ENCODE peak calls at places on chromosome 3, in five cellular contexts. E, F, S, U and X are unnamed samples. For H3K27me3, the result is how much of the 10 kb centered on the place peaks cover.

GRCh38 chr3:123409443-123410148 is 39.3 kb downstream of the ADCY5 start:
- DNase-seq in E (no peak), F (no peak), S (no peak), U (no peak), X (no peak)

GRCh38 chr3:139476348-139476747 is at the start of gene RBP2:
- DNase-seq in E (no peak), F (no peak), S (no peak), U (no peak), X (no peak)

GRCh38 chr3:97871206-97871605 is 49.4 kb downstream of the CRYBG3 start:
- DNase-seq in E (no peak), F (no peak), S (no peak), U (no peak), X (no peak)

GRCh38 chr3:153210660-153211059 is 48.6 kb downstream of the RAP2B start:
- DNase-seq in E (no peak), F (no peak), S (no peak), U (peak), X (no peak)

GRCh38 chr3:99929409-99930139 is 111.9 kb downstream of the CMSS1 start:
- DNase-seq in E (no peak), F (peak), S (no peak), U (peak), X (no peak)

GRCh38 chr3:102229062-102229655 is 205.7 kb upstream of the ZPLD1 start:
- DNase-seq in E (peak), F (peak), S (peak), U (peak), X (peak)

GRCh38 chr3:27521179-27521871 is 37.1 kb upstream of the SLC4A7 start:
- DNase-seq in E (peak), F (peak), S (no peak), U (peak), X (peak)

GRCh38 chr3:15899438-15899837 is 101.7 kb upstream of the ANKRD28 start:
- DNase-seq in E (no peak), F (no peak), S (no peak), U (peak), X (peak)

GRCh38 chr3:11591401-11592266 is 52.1 kb downstream of the VGLL4 start:
- DNase-seq in E (no peak), F (no peak), S (no peak), U (peak), X (peak)

GRCh38 chr3:73609655-73610054 is 15.1 kb downstream of the PDZRN3 start:
- DNase-seq in E (no peak), F (no peak), S (no peak), U (peak), X (no peak)

GRCh38 chr3:129104051-129104450 is 17.6 kb downstream of the RAB43 start:
- DNase-seq in E (no peak), F (no peak), S (no peak), U (no peak), X (no peak)

GRCh38 chr3:125045965-125046364 is 9.8 kb downstream of the HEG1 start:
- DNase-seq in E (peak), F (no peak), S (no peak), U (peak), X (peak)

GRCh38 chr3:72245183-72245811 is 460.3 kb upstream of the PROK2 start:
- DNase-seq in E (no peak), F (peak), S (no peak), U (no peak), X (no peak)

GRCh38 chr3:23696842-23697241 is 108.9 kb upstream of the UBE2E1 start:
- DNase-seq in E (no peak), F (no peak), S (no peak), U (no peak), X (no peak)

GRCh38 chr3:131361464-131362421 is 19.8 kb upstream of the NUDT16 start:
- DNase-seq in E (no peak), F (peak), S (no peak), U (peak), X (no peak)

GRCh38 chr3:187319699-187320302 is 28.3 kb upstream of the MASP1 start:
- DNase-seq in E (peak), F (peak), S (peak), U (peak), X (peak)
- H3K27me3 ChIP-seq in E (under half), F (under half), S (under half), U (under half), X (under half)

DNA sequence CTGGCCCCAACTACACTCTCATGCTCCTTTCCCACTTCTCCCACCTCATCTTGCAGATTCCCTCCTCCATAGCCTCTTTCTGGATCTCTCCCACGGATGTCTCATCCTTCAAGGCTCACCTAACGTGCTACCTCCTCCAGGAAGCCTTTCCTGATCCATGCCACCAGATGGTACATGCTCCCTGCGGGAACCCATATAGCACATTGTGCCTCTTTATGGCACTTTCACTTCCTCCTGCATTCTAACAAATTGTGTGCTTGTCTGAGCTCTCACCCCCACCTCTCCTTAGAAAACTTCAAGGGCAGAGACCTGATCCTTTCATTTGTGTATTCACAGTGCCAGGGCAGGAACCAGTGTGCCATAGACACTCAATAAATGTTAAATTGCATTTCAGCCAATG is 63.0 kb downstream of the HES1 start:
- DNase-seq in E (no peak), F (no peak), S (no peak), U (no peak), X (no peak)
- H3K27me3 ChIP-seq in E (under half), F (under half), S (under half), U (under half), X (under half)

GRCh38 chr3:69738859-69739203 is 433 bp upstream of the MITF start:
- DNase-seq in E (no peak), F (peak), S (no peak), U (no peak), X (no peak)

GRCh38 chr3:69739204-69740102 is at the start of gene MITF:
- DNase-seq in E (no peak), F (peak), S (no peak), U (peak), X (peak)

GRCh38 chr3:69743975-69744374 is 4.7 kb downstream of the MITF start:
- DNase-seq in E (no peak), F (no peak), S (no peak), U (no peak), X (no peak)

GRCh38 chr3:69740103-69741021 is 1.1 kb downstream of the MITF start:
- DNase-seq in E (no peak), F (peak), S (no peak), U (peak), X (no peak)

DNA sequence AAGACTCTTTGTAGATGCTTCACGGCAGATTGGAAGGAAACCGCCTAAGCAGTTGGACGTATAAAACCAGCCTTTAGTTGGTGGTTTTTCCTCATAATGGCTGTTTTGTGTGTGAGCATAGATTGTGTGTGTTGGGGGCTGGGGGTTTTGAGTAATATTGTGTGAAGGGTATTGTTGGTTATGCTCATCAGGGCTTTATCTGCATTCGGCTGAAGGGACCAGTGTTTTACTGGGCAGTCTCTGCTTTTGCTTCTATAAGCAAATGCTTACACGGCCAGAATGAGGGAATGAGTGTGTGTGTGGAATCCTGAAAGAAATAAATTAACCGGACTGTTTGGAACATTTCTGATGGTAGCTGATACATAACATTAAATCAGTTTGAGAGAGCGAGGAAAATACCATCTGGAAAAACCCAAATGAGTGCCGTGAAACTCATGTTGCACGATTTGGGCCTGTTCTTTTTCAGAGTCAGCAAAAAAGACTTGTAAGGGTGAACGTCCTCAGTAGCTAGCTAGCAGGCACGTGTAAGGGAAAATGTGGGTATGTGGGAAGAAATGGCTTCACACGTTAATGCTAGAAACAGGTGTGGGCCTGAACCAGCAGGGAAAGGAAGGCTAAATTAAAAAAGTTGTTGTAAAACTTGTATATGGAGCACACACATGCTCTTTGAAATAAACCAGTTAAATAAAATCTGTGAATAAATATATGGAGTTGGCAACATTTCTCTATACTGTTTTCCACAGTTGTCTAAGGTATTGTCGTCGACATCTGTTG is 2.0 kb downstream of the MITF start:
- DNase-seq in E (no peak), F (no peak), S (no peak), U (no peak), X (no peak)
- H3K27me3 ChIP-seq in E (under half), F (under half), S (under half), U (under half), X (under half)

DNA sequence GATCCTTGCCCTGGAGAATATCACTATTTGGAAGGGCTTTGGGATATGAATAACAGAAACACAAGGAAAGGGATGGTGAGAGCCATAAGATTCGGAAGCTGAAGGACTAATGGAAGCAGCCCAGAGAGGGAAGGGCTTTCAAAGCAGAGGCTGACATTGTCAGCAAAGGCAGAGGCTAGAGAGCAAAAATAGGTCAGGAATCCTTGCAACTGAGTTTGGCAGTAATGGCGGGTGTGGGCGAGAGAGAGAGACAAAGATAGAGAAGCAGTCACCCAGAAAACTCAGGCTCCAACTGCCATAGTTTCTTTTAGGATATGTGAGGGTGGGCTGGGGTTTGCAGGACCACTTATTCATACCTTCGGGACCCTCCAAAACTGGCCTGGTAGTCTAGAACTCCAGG is 248.6 kb downstream of the OPA1 start:
- DNase-seq in E (no peak), F (no peak), S (no peak), U (no peak), X (no peak)
- H3K27me3 ChIP-seq in E (under half), F (under half), S (under half), U (under half), X (half or more)

DNA sequence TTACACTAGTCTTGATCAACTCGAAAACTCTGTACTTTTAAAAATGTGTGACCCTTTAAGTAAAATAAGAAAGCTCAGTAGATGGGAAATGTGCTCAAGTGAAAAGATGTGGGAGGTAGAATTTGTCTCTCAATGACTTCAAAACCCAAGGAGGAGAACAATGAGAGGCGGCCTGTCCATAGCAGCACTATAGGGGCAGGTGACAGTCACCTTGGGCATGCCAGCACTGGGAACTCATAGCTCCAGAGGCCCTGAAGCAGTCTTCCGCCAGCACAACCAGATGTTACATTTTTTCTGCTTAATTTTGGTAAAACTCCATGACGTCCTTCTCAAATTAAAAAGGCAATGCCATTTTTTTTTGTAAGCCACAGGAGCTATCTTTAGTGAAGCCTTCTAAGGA is 10.7 kb downstream of the IL17RD start:
- DNase-seq in E (no peak), F (no peak), S (no peak), U (no peak), X (no peak)
- H3K27me3 ChIP-seq in E (under half), F (under half), S (under half), U (under half), X (under half)

GRCh38 chr3:31009881-31010280 is 115.4 kb upstream of the GADL1 start:
- DNase-seq in E (no peak), F (no peak), S (no peak), U (peak), X (no peak)
- H3K27me3 ChIP-seq in E (under half), F (under half), S (under half), U (under half), X (under half)

GRCh38 chr3:147391726-147392082 is 14.6 kb downstream of the ZIC4 start:
- DNase-seq in E (peak), F (no peak), S (no peak), U (no peak), X (no peak)

GRCh38 chr3:147392083-147392916 is 14.0 kb downstream of the ZIC4 start:
- DNase-seq in E (peak), F (peak), S (no peak), U (no peak), X (peak)

GRCh38 chr3:147388395-147389264 is 17.7 kb downstream of the ZIC4 start:
- DNase-seq in E (no peak), F (no peak), S (no peak), U (no peak), X (no peak)

GRCh38 chr3:147389265-147390175 is 16.8 kb downstream of the ZIC4 start:
- DNase-seq in E (no peak), F (no peak), S (no peak), U (no peak), X (no peak)

GRCh38 chr3:147390589-147391569 is 15.5 kb downstream of the ZIC4 start:
- DNase-seq in E (no peak), F (no peak), S (no peak), U (no peak), X (no peak)
- H3K27me3 ChIP-seq in E (under half), F (under half), S (under half), U (half or more), X (under half)

GRCh38 chr3:195766671-195767070 is 45.1 kb downstream of the MUC4 start:
- DNase-seq in E (no peak), F (no peak), S (no peak), U (no peak), X (no peak)

GRCh38 chr3:195763843-195764825 is 43.4 kb downstream of the MUC20 start:
- DNase-seq in E (no peak), F (no peak), S (no peak), U (no peak), X (no peak)

GRCh38 chr3:195763248-195763830 is 42.6 kb downstream of the MUC20 start:
- DNase-seq in E (no peak), F (no peak), S (no peak), U (no peak), X (no peak)

GRCh38 chr3:195762611-195763247 is 42.0 kb downstream of the MUC20 start:
- DNase-seq in E (no peak), F (no peak), S (no peak), U (no peak), X (no peak)

DNA sequence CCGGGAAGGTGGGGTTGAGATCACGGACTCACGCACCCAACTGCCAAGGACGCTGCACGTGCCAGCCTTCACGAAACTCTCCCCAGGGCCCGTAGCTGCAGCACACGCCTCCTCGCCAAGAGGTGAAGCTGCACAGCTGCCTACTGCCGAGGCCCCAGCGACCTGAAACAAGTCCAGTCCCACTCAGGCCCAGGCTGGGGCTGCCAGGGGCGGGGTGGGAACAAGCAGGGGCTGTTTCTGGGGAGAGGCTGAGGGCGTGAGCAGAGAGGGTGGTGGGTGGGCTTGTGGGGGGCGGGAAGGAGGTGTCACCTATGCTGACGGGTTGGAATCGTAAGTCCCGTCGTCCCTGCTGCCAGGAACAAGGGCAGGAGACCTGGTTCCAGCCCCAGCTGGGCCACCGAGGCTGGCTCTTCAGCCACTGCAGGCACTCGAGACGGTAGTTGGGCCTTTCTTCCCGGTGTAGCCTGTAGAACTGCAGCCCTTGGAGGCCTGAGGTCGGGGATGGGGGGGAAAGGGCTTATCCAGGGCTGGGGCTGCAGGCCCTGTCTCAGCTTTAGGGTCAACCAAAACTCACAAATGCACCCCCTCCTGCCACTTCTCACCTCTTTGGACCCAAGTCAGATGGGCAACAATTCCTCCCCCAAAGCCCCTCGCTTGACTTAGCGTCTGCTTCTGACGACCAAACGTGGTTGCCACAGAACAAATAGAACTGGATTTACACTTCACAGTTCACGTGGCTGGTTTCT is 44.4 kb downstream of the MUC20 start:
- DNase-seq in E (no peak), F (no peak), S (no peak), U (no peak), X (no peak)
- H3K27me3 ChIP-seq in E (under half), F (under half), S (under half), U (under half), X (under half)

GRCh38 chr3:14839236-14839635 is 20.5 kb downstream of the FGD5 start:
- DNase-seq in E (no peak), F (no peak), S (no peak), U (no peak), X (no peak)

GRCh38 chr3:14837864-14838263 is 19.1 kb downstream of the FGD5 start:
- DNase-seq in E (no peak), F (no peak), S (no peak), U (no peak), X (no peak)

GRCh38 chr3:14836049-14836468 is 17.3 kb downstream of the FGD5 start:
- DNase-seq in E (no peak), F (peak), S (no peak), U (no peak), X (no peak)

GRCh38 chr3:14834807-14835466 is 16.2 kb downstream of the FGD5 start:
- DNase-seq in E (no peak), F (no peak), S (no peak), U (no peak), X (no peak)

GRCh38 chr3:14837188-14837587 is 18.4 kb downstream of the FGD5 start:
- DNase-seq in E (no peak), F (no peak), S (no peak), U (no peak), X (no peak)
- H3K27me3 ChIP-seq in E (under half), F (under half), S (under half), U (under half), X (under half)